ENCODE peak calls at places on chromosomes 7 and 10, in six cellular contexts. V is mucosa of descending colon, B is body of pancreas, C is tibial artery, H is kidney epithelial cell, L is HFF-Myc. A is an unnamed sample.

GRCh38 chr7:119329715-119330114 is 943.3 kb upstream of the KCND2 start:
- DNase-seq in V (no peak), C (no peak), H (no peak), B (no peak), L (no peak), A (no peak)

GRCh38 chr10:68271104-68271882 is 39.4 kb upstream of the ATOH7 start:
- DNase-seq in H (no peak), L (no peak), V (no peak), B (no peak), C (no peak), A (no peak)

GRCh38 chr10:97743169-97743945 is 6.4 kb downstream of the ZFYVE27 start:
- DNase-seq in L (no peak), V (no peak), H (no peak), C (no peak), B (no peak), A (no peak)

GRCh38 chr7:151727579-151728285 is 149.2 kb downstream of the PRKAG2 start:
- DNase-seq in V (peak; percentile 67), L (peak; percentile 96), H (peak; percentile 97), B (peak; percentile 44), C (peak; percentile 89), A (peak; percentile 89)

GRCh38 chr7:143909863-143910262 is 7.9 kb upstream of the TCAF1 start:
- DNase-seq in V (no peak), B (no peak), C (no peak), L (no peak), H (no peak), A (no peak)

GRCh38 chr7:43302211-43302711 is 189.8 kb downstream of the HECW1 start:
- DNase-seq in L (peak; percentile 68), H (peak; percentile 78), V (no peak), C (no peak), B (no peak), A (no peak)

GRCh38 chr10:14508725-14509124 is 178.0 kb upstream of the FRMD4A start:
- DNase-seq in B (no peak), L (no peak), H (no peak), C (peak; percentile 63), V (no peak), A (no peak)

GRCh38 chr10:73907841-73908517 is 3.0 kb upstream of the PLAU start:
- DNase-seq in C (peak; percentile 72), B (no peak), H (no peak), V (no peak), L (no peak), A (no peak)

GRCh38 chr7:122199171-122199570 is 55.1 kb upstream of the AASS start:
- DNase-seq in C (no peak), H (peak; percentile 7), V (no peak), B (peak; percentile 28), L (no peak), A (no peak)

GRCh38 chr10:27482984-27483956 is 20.8 kb upstream of the RAB18 start:
- DNase-seq in C (no peak), V (no peak), H (peak; percentile 12), B (peak; percentile 24), L (no peak), A (no peak)

GRCh38 chr10:69383485-69384089 is 33.1 kb downstream of the TACR2 start:
- DNase-seq in L (no peak), V (no peak), H (no peak), B (no peak), C (no peak), A (no peak)
- TF ChIP-seq CTCF in L (no peak), V (no peak), H (peak; percentile 4), B (no peak), C (no peak), A (peak; percentile 39)

GRCh38 chr10:26198119-26198518 is 18.5 kb upstream of the GAD2 start:
- DNase-seq in V (no peak), L (no peak), C (no peak), H (no peak), B (no peak), A (no peak)
- H3K4me3 ChIP-seq in V (no peak overlapping the region), L (no peak overlapping the region), C (no peak overlapping the region), H (no peak overlapping the region), B (no peak overlapping the region), A (no peak overlapping the region)

GRCh38 chr10:23361665-23362064 is 17.1 kb upstream of the C10orf67 start:
- DNase-seq in C (no peak), V (no peak), H (no peak), B (no peak), L (no peak), A (no peak)

GRCh38 chr10:23362069-23362830 is 17.7 kb upstream of the C10orf67 start:
- DNase-seq in V (no peak), L (no peak), B (no peak), C (no peak), H (no peak), A (no peak)

GRCh38 chr10:23359692-23360380 is 15.2 kb upstream of the C10orf67 start:
- DNase-seq in C (no peak), H (no peak), B (no peak), L (no peak), V (no peak), A (no peak)

GRCh38 chr10:23354630-23355343 is 10.2 kb upstream of the C10orf67 start:
- DNase-seq in V (no peak), H (no peak), B (no peak), L (no peak), C (no peak), A (no peak)

GRCh38 chr10:23358357-23358756 is 13.8 kb upstream of the C10orf67 start:
- DNase-seq in C (no peak), B (no peak), L (no peak), V (no peak), H (no peak), A (no peak)
- TF ChIP-seq CTCF in C (no peak), B (no peak), L (peak; percentile 40), V (no peak), H (peak; percentile 19), A (peak; percentile 52)

GRCh38 chr7:3482147-3482921 is 181.3 kb downstream of the SDK1 start:
- DNase-seq in L (no peak), V (no peak), C (no peak), B (peak; percentile 56), H (no peak), A (peak; percentile 3)
- H3K4me3 ChIP-seq in L (no peak overlapping the region), V (no peak overlapping the region), C (no peak overlapping the region), B (no peak overlapping the region), H (no peak overlapping the region), A (no peak overlapping the region)

A was measured in AG04450.